ENCODE peak calls at places on chromosomes 7 and 10, in five cellular contexts. One of them, this sample, is unnamed.

GRCh38 chr7:2204446-2204845 is 28.3 kb downstream of the MAD1L1 start:
- DNase-seq in lung microvascular endothelial cell: no peak
- DNase-seq in activated CD8-positive, alpha-beta memory T cell treated with anti-CD3 and anti-CD28 coated beads, Interleukin-2, amount 50 U/mL, for 48 hours: no peak
- DNase-seq in renal cortical epithelial cell: no peak
- DNase-seq in AML-193: no peak
- DNase-seq in this sample: no peak

GRCh38 chr7:55432937-55433784 is 68.0 kb downstream of the LANCL2 start:
- DNase-seq in lung microvascular endothelial cell: peak
- DNase-seq in activated CD8-positive, alpha-beta memory T cell treated with anti-CD3 and anti-CD28 coated beads, Interleukin-2, amount 50 U/mL, for 48 hours: no peak
- DNase-seq in renal cortical epithelial cell: peak
- DNase-seq in AML-193: peak
- DNase-seq in this sample: peak

GRCh38 chr10:125984346-125984745 is 88.0 kb downstream of the FANK1 start:
- DNase-seq in lung microvascular endothelial cell: no peak
- DNase-seq in activated CD8-positive, alpha-beta memory T cell treated with anti-CD3 and anti-CD28 coated beads, Interleukin-2, amount 50 U/mL, for 48 hours: no peak
- DNase-seq in renal cortical epithelial cell: no peak
- DNase-seq in AML-193: no peak
- DNase-seq in this sample: no peak

GRCh38 chr7:155842496-155843265 is 30.4 kb upstream of the SHH start:
- DNase-seq in lung microvascular endothelial cell: no peak
- DNase-seq in activated CD8-positive, alpha-beta memory T cell treated with anti-CD3 and anti-CD28 coated beads, Interleukin-2, amount 50 U/mL, for 48 hours: no peak
- DNase-seq in renal cortical epithelial cell: no peak
- DNase-seq in AML-193: no peak
- DNase-seq in this sample: no peak

GRCh38 chr7:148699772-148700629 is 1.3 kb downstream of the CUL1 start:
- DNase-seq in lung microvascular endothelial cell: peak
- DNase-seq in activated CD8-positive, alpha-beta memory T cell treated with anti-CD3 and anti-CD28 coated beads, Interleukin-2, amount 50 U/mL, for 48 hours: no peak
- DNase-seq in renal cortical epithelial cell: peak
- DNase-seq in AML-193: peak
- DNase-seq in this sample: no peak

GRCh38 chr7:79823246-79823951 is 311.2 kb upstream of the GNAI1 start:
- DNase-seq in lung microvascular endothelial cell: no peak
- DNase-seq in activated CD8-positive, alpha-beta memory T cell treated with anti-CD3 and anti-CD28 coated beads, Interleukin-2, amount 50 U/mL, for 48 hours: no peak
- DNase-seq in renal cortical epithelial cell: no peak
- DNase-seq in AML-193: no peak
- DNase-seq in this sample: no peak

GRCh38 chr10:120161116-120161515 is 268.6 kb downstream of the SEC23IP start:
- DNase-seq in lung microvascular endothelial cell: no peak
- DNase-seq in activated CD8-positive, alpha-beta memory T cell treated with anti-CD3 and anti-CD28 coated beads, Interleukin-2, amount 50 U/mL, for 48 hours: no peak
- DNase-seq in renal cortical epithelial cell: no peak
- DNase-seq in AML-193: no peak
- DNase-seq in this sample: no peak

GRCh38 chr10:111990734-111991133 is 192.8 kb downstream of the GPAM start:
- DNase-seq in lung microvascular endothelial cell: no peak
- DNase-seq in activated CD8-positive, alpha-beta memory T cell treated with anti-CD3 and anti-CD28 coated beads, Interleukin-2, amount 50 U/mL, for 48 hours: no peak
- DNase-seq in renal cortical epithelial cell: no peak
- DNase-seq in AML-193: no peak
- DNase-seq in this sample: no peak

GRCh38 chr7:127629268-127629854 is 11.4 kb upstream of the PAX4 start:
- DNase-seq in lung microvascular endothelial cell: peak
- DNase-seq in activated CD8-positive, alpha-beta memory T cell treated with anti-CD3 and anti-CD28 coated beads, Interleukin-2, amount 50 U/mL, for 48 hours: peak
- DNase-seq in renal cortical epithelial cell: no peak
- DNase-seq in AML-193: peak
- DNase-seq in this sample: no peak

GRCh38 chr7:2034291-2035201 is 198.2 kb downstream of the MAD1L1 start:
- DNase-seq in lung microvascular endothelial cell: no peak
- DNase-seq in activated CD8-positive, alpha-beta memory T cell treated with anti-CD3 and anti-CD28 coated beads, Interleukin-2, amount 50 U/mL, for 48 hours: no peak
- DNase-seq in renal cortical epithelial cell: no peak
- DNase-seq in AML-193: no peak
- DNase-seq in this sample: no peak

GRCh38 chr7:102898532-102898859 is 14.3 kb upstream of the LRRC17 start:
- DNase-seq in lung microvascular endothelial cell: no peak
- DNase-seq in activated CD8-positive, alpha-beta memory T cell treated with anti-CD3 and anti-CD28 coated beads, Interleukin-2, amount 50 U/mL, for 48 hours: no peak
- DNase-seq in renal cortical epithelial cell: no peak
- DNase-seq in AML-193: peak
- DNase-seq in this sample: no peak

GRCh38 chr7:56092789-56093531 is at the start of gene PHKG1:
- DNase-seq in lung microvascular endothelial cell: peak
- DNase-seq in activated CD8-positive, alpha-beta memory T cell treated with anti-CD3 and anti-CD28 coated beads, Interleukin-2, amount 50 U/mL, for 48 hours: no peak
- DNase-seq in renal cortical epithelial cell: peak
- DNase-seq in AML-193: no peak
- DNase-seq in this sample: no peak

This sample was measured in NCI-H524 treated with DMSO at 0.1 percent for 48 hours.